ENCODE peak calls at places on chromosome X, in eight cellular contexts. D, S, Z, G, E, K, N and C are unnamed samples.

GRCh38 chrX:346034-346813 is 27.6 kb upstream of the GTPBP6 start:
- DNase-seq in N (no peak), E (no peak), Z (no peak), S (no peak), D (no peak), K (no peak), G (no peak), C (peak)

GRCh38 chrX:1507511-1508463 is 29.2 kb downstream of the P2RY8 start:
- DNase-seq in S (no peak), Z (no peak), K (no peak), N (no peak), G (no peak), D (no peak), E (no peak), C (no peak)

GRCh38 chrX:13430136-13430827 is 110.4 kb upstream of the ATXN3L start:
- DNase-seq in D (no peak), G (no peak), S (no peak), K (no peak), Z (no peak), E (no peak), N (no peak), C (no peak)

GRCh38 chrX:100874240-100874798 is at the start of gene NOX1:
- DNase-seq in D (no peak), G (no peak), N (no peak), E (no peak), S (no peak), Z (no peak), K (no peak), C (no peak)

GRCh38 chrX:138897621-138898492 is 186.3 kb upstream of the FGF13 start:
- DNase-seq in N (no peak), G (no peak), E (no peak), S (no peak), D (peak), K (no peak), Z (no peak), C (no peak)

GRCh38 chrX:320126-320783 is 1.7 kb upstream of the GTPBP6 start:
- DNase-seq in S (no peak), K (no peak), E (no peak), N (no peak), D (peak), Z (no peak), G (no peak), C (peak)

GRCh38 chrX:1351981-1352714 is 15.6 kb downstream of the IL3RA start:
- DNase-seq in K (no peak), D (no peak), G (no peak), Z (no peak), N (no peak), E (no peak), S (no peak), C (no peak)

GRCh38 chrX:119887721-119888425 is 7.8 kb upstream of the AKAP14 start:
- DNase-seq in E (peak), K (peak), S (peak), Z (peak), D (peak), G (peak), N (peak), C (peak)

GRCh38 chrX:2462780-2463179 is 38.0 kb downstream of the DHRSX start:
- DNase-seq in Z (no peak), E (no peak), G (no peak), K (no peak), N (no peak), D (no peak), S (no peak), C (no peak)

GRCh38 chrX:135295238-135295943 is 13.9 kb upstream of the ETDC start:
- DNase-seq in Z (peak), D (peak), S (no peak), G (peak), E (peak), N (peak), K (peak), C (peak)

GRCh38 chrX:129233791-129234190 is 289.5 kb downstream of the SMARCA1 start:
- DNase-seq in Z (no peak), K (no peak), D (peak), S (no peak), N (no peak), E (no peak), G (no peak), C (no peak)

GRCh38 chrX:119010491-119010890 is 36.1 kb downstream of the LONRF3 start:
- DNase-seq in S (no peak), Z (no peak), E (no peak), G (no peak), K (no peak), D (no peak), N (no peak), C (no peak)

GRCh38 chrX:119990995-119991787 is 47.6 kb upstream of the NKAP start:
- DNase-seq in E (no peak), G (no peak), D (no peak), S (no peak), N (no peak), K (peak), Z (peak), C (peak)

GRCh38 chrX:121858867-121859647 is 811.6 kb downstream of the GLUD2 start:
- DNase-seq in K (no peak), Z (no peak), D (no peak), N (no peak), G (no peak), E (no peak), S (no peak), C (no peak)

GRCh38 chrX:132277953-132278614 is 58.8 kb upstream of the RAP2C start:
- DNase-seq in G (no peak), S (no peak), D (no peak), N (no peak), Z (no peak), K (no peak), E (no peak), C (no peak)

GRCh38 chrX:13266641-13267420 is 53.0 kb downstream of the ATXN3L start:
- DNase-seq in G (no peak), D (peak), N (no peak), K (no peak), S (no peak), E (no peak), Z (no peak), C (no peak)

GRCh38 chrX:154012336-154012991 is 7.2 kb downstream of the IRAK1 start:
- DNase-seq in E (no peak), Z (no peak), N (no peak), S (no peak), G (no peak), D (no peak), K (peak), C (no peak)

GRCh38 chrX:119186763-119187162 is 49.3 kb upstream of the PGRMC1 start:
- DNase-seq in Z (no peak), N (no peak), S (no peak), E (no peak), D (no peak), G (no peak), K (no peak), C (no peak)

GRCh38 chrX:5957506-5957905 is 271.2 kb downstream of the NLGN4X start:
- DNase-seq in E (no peak), Z (no peak), G (no peak), N (no peak), D (no peak), K (no peak), S (no peak), C (no peak)

GRCh38 chrX:27918799-27919198 is 62.5 kb downstream of the DCAF8L1 start:
- DNase-seq in K (no peak), Z (no peak), E (peak), G (no peak), D (no peak), S (no peak), N (no peak), C (no peak)

GRCh38 chrX:30141966-30142365 is 73.4 kb upstream of the MAGEB2 start:
- DNase-seq in D (peak), E (peak), Z (no peak), S (no peak), N (no peak), K (peak), G (no peak), C (no peak)

GRCh38 chrX:150041208-150041607 is 102.9 kb upstream of the EOLA2 start:
- DNase-seq in Z (no peak), D (no peak), K (no peak), S (no peak), E (no peak), G (no peak), N (no peak), C (no peak)

GRCh38 chrX:103818844-103819243 is 13.2 kb downstream of the RAB9B start:
- DNase-seq in D (peak), G (no peak), E (no peak), K (peak), Z (no peak), N (no peak), S (no peak), C (no peak)

GRCh38 chrX:135089126-135089525 is 31.2 kb downstream of the ETDB start:
- DNase-seq in D (no peak), E (no peak), K (no peak), G (no peak), S (no peak), Z (no peak), N (no peak), C (no peak)

GRCh38 chrX:41720125-41720780 is 3.7 kb upstream of the GPR82 start:
- DNase-seq in Z (no peak), G (no peak), E (no peak), D (peak), K (no peak), N (peak), S (no peak), C (no peak)

GRCh38 chrX:31092970-31093638 is 21.3 kb upstream of the FTHL17 start:
- DNase-seq in G (no peak), N (no peak), D (no peak), E (no peak), Z (no peak), S (no peak), K (no peak), C (no peak)

GRCh38 chrX:154655786-154656185 is 2.4 kb upstream of the CTAG2 start:
- DNase-seq in G (no peak), E (no peak), S (no peak), N (no peak), D (no peak), K (no peak), Z (no peak), C (no peak)

GRCh38 chrX:133495464-133496391 is 80.4 kb upstream of the GPC4 start:
- DNase-seq in D (peak), S (peak), Z (no peak), N (no peak), K (peak), G (no peak), E (no peak), C (no peak)

GRCh38 chrX:38868941-38869378 is 67.7 kb downstream of the MID1IP1 start:
- DNase-seq in K (peak), D (peak), S (no peak), G (no peak), N (no peak), Z (no peak), E (no peak), C (no peak)

GRCh38 chrX:80420147-80420546 is at the start of gene TENT5D:
- DNase-seq in S (no peak), N (no peak), E (no peak), Z (no peak), K (no peak), G (no peak), D (no peak), C (no peak)

GRCh38 chrX:57821703-57822375 is 88.4 kb downstream of the ZXDA start:
- DNase-seq in S (peak), Z (no peak), N (peak), D (peak), K (peak), G (peak), E (peak), C (no peak)

GRCh38 chrX:11770320-11770719 is 12.3 kb downstream of the MSL3 start:
- DNase-seq in N (no peak), G (no peak), E (peak), K (peak), D (peak), S (peak), Z (peak), C (no peak)

GRCh38 chrX:153857348-153857903 is 27.1 kb upstream of the PDZD4 start:
- DNase-seq in N (no peak), G (no peak), D (no peak), S (no peak), K (no peak), Z (no peak), E (no peak), C (no peak)

GRCh38 chrX:115018040-115018647 is 728 bp upstream of the IL13RA2 start:
- DNase-seq in S (no peak), Z (no peak), K (no peak), G (no peak), D (no peak), N (no peak), E (peak), C (no peak)

GRCh38 chrX:121869876-121870477 is 822.6 kb downstream of the GLUD2 start:
- DNase-seq in S (no peak), N (no peak), Z (no peak), K (no peak), G (no peak), E (no peak), D (no peak), C (no peak)

GRCh38 chrX:134623293-134624045 is 34.8 kb downstream of the PLAC1 start:
- DNase-seq in Z (no peak), N (no peak), S (no peak), K (no peak), D (no peak), E (no peak), G (no peak), C (no peak)

GRCh38 chrX:71944369-71944768 is 33.7 kb downstream of the NHSL2 start:
- DNase-seq in D (no peak), E (no peak), K (no peak), S (no peak), Z (no peak), G (no peak), N (no peak), C (no peak)

GRCh38 chrX:48676106-48676892 is 7.3 kb upstream of the WAS start:
- DNase-seq in E (peak), G (peak), Z (peak), D (peak), K (peak), N (peak), S (peak), C (peak)